ENCODE peak calls at places on chromosome 10, in eight cellular contexts. Y is activated T-cell treated with anti-CD3 and anti-CD28 coated beads for 1 hour; G is astrocyte of the spinal cord; Z is Calu3; B is brain microvascular endothelial cell; H is AG09319; N is stimulated activated CD4-positive, alpha-beta T cell treated with anti-CD3 and anti-CD28 coated beads, Interleukin-4, amount 100 ng/mL, for 1 hour; A is left ventricle myocardium superior. W is an unnamed sample.

GRCh38 chr10:92938846-92939245 is 90.5 kb downstream of the EXOC6 start:
- DNase-seq in N (no peak), B (no peak), A (no peak), Z (no peak), G (no peak), Y (no peak), H (no peak), W (no peak)

GRCh38 chr10:100510533-100511308 is 8.9 kb downstream of the SEC31B start:
- DNase-seq in N (peak; percentile 33), H (no peak), A (no peak), G (no peak), B (no peak), Y (peak; percentile 39), Z (no peak), W (no peak)

GRCh38 chr10:91313-91712 is 42.2 kb upstream of the TUBB8 start:
- DNase-seq in N (no peak), G (no peak), H (no peak), Y (no peak), A (peak; percentile 65), Z (no peak), B (no peak), W (no peak)

GRCh38 chr10:8297107-8297506 is 242.6 kb downstream of the GATA3 start:
- DNase-seq in B (no peak), Y (no peak), H (no peak), G (no peak), Z (no peak), N (no peak), A (no peak), W (no peak)

GRCh38 chr10:4242561-4243035 is 457.6 kb upstream of the KLF6 start:
- DNase-seq in G (peak; percentile 98), H (peak; percentile 49), Y (no peak), Z (no peak), N (no peak), A (peak; percentile 60), B (peak; percentile 91), W (peak; percentile 94)

GRCh38 chr10:8044908-8045727 is 9.4 kb upstream of the GATA3 start:
- DNase-seq in G (no peak), Z (no peak), B (no peak), A (no peak), N (no peak), Y (no peak), H (no peak), W (no peak)

GRCh38 chr10:60943372-60944158 is 420 bp downstream of the RHOBTB1 start:
- DNase-seq in A (peak; percentile 83), Z (peak; percentile 66), B (peak; percentile 74), N (peak; percentile 11), G (peak; percentile 75), Y (no peak), H (no peak), W (peak; percentile 60)

GRCh38 chr10:5413012-5413938 is 918 bp downstream of the NET1 start:
- DNase-seq in G (peak; percentile 52), N (no peak), B (peak; percentile 11), Z (peak; percentile 25), H (no peak), Y (no peak), A (peak; percentile 28), W (peak; percentile 61)

GRCh38 chr10:28532223-28532508 is 752 bp upstream of the WAC start:
- DNase-seq in N (no peak), G (no peak), Y (peak; percentile 48), B (no peak), A (no peak), H (peak; percentile 2), Z (no peak), W (no peak)

GRCh38 chr10:34186740-34187139 is 628.4 kb downstream of the PARD3 start:
- DNase-seq in Y (no peak), A (no peak), H (no peak), N (no peak), G (peak; percentile 12), Z (no peak), B (no peak), W (peak; percentile 47)

GRCh38 chr10:95560288-95561199 is 627 bp downstream of the SORBS1 start:
- DNase-seq in Y (peak; percentile 32), A (peak; percentile 62), G (peak; percentile 36), H (no peak), B (peak; percentile 1), Z (peak; percentile 38), N (peak; percentile 42), W (peak; percentile 55)

GRCh38 chr10:88271736-88272135 is 311.4 kb downstream of the RNLS start:
- DNase-seq in N (no peak), G (no peak), Z (no peak), A (no peak), H (no peak), Y (no peak), B (no peak), W (peak; percentile 66)

GRCh38 chr10:132455986-132456847 is 59.2 kb downstream of the PWWP2B start:
- DNase-seq in Y (no peak), H (no peak), N (no peak), A (peak; percentile 15), B (no peak), G (no peak), Z (no peak), W (no peak)

GRCh38 chr10:116845823-116846222 is 3.5 kb upstream of the ENO4 start:
- DNase-seq in Y (no peak), Z (no peak), N (no peak), G (no peak), A (no peak), B (no peak), H (no peak), W (no peak)

GRCh38 chr10:6300106-6300783 is 97.5 kb downstream of the PFKFB3 start:
- DNase-seq in N (no peak), B (no peak), Y (no peak), H (no peak), A (no peak), G (peak; percentile 73), Z (peak; percentile 37), W (peak; percentile 76)

GRCh38 chr10:34124522-34125035 is 690.5 kb downstream of the PARD3 start:
- DNase-seq in Y (no peak), N (no peak), A (no peak), H (no peak), G (peak; percentile 70), B (peak; percentile 30), Z (peak; percentile 81), W (peak; percentile 79)

GRCh38 chr10:92575961-92576360 is 2.1 kb upstream of the IDE start:
- DNase-seq in A (no peak), B (no peak), Y (no peak), Z (no peak), N (no peak), H (no peak), G (peak; percentile 37), W (peak; percentile 66)

GRCh38 chr10:116708386-116708785 is 34.0 kb downstream of the HSPA12A start:
- DNase-seq in Y (no peak), Z (no peak), B (peak; percentile 53), N (no peak), G (no peak), H (peak; percentile 23), A (no peak), W (peak; percentile 84)

GRCh38 chr10:5545011-5545410 is 20.2 kb downstream of the CALML3 start:
- DNase-seq in B (no peak), N (no peak), A (no peak), Z (no peak), Y (no peak), H (no peak), G (no peak), W (no peak)

GRCh38 chr10:2915412-2915811 is 151.9 kb upstream of the PFKP start:
- DNase-seq in A (no peak), N (no peak), Z (no peak), B (no peak), G (no peak), H (no peak), Y (no peak), W (no peak)

GRCh38 chr10:68564712-68565111 is 4.6 kb downstream of the TET1 start:
- DNase-seq in G (no peak), B (no peak), N (no peak), H (no peak), Y (no peak), A (no peak), Z (no peak), W (no peak)

GRCh38 chr10:92789826-92790225 is 58.5 kb upstream of the EXOC6 start:
- DNase-seq in G (no peak), A (no peak), B (no peak), Y (no peak), Z (no peak), H (no peak), N (no peak), W (no peak)

GRCh38 chr10:14429043-14429713 is 98.5 kb upstream of the FRMD4A start:
- DNase-seq in A (no peak), G (no peak), B (no peak), N (no peak), Y (no peak), Z (no peak), H (no peak), W (no peak)

GRCh38 chr10:118662228-118663035 is 67.0 kb upstream of the PRLHR start:
- DNase-seq in G (no peak), B (no peak), Z (no peak), H (no peak), N (no peak), Y (no peak), A (no peak), W (peak; percentile 27)

GRCh38 chr10:18140149-18140956 is at the start of gene CACNB2:
- DNase-seq in G (peak; percentile 15), A (peak; percentile 86), B (no peak), Z (no peak), N (no peak), Y (no peak), H (peak; percentile 15), W (peak; percentile 7)

GRCh38 chr10:29698766-29699490 is 64.2 kb upstream of the SVIL start:
- DNase-seq in B (no peak), Z (no peak), A (no peak), N (no peak), G (no peak), Y (no peak), H (no peak), W (no peak)

GRCh38 chr10:76429331-76429625 is 997.9 kb downstream of the LRMDA start:
- DNase-seq in G (no peak), Y (no peak), Z (no peak), H (no peak), N (no peak), A (no peak), B (no peak), W (no peak)

GRCh38 chr10:121459765-121460453 is 138.3 kb downstream of the FGFR2 start:
- DNase-seq in G (peak; percentile 71), H (no peak), Z (no peak), B (no peak), A (no peak), N (no peak), Y (no peak), W (peak; percentile 82)

GRCh38 chr10:11160982-11161554 is 143.4 kb downstream of the CELF2 start:
- DNase-seq in H (no peak), Z (no peak), N (no peak), A (peak; percentile 42), Y (no peak), B (no peak), G (no peak), W (no peak)

GRCh38 chr10:110534571-110534970 is 32.9 kb upstream of the SMC3 start:
- DNase-seq in Z (no peak), A (no peak), G (no peak), N (no peak), H (no peak), B (no peak), Y (no peak), W (no peak)

GRCh38 chr10:106435081-106435480 is 729.4 kb downstream of the SORCS1 start:
- DNase-seq in G (no peak), Y (no peak), A (no peak), Z (no peak), N (no peak), H (no peak), B (no peak), W (no peak)

GRCh38 chr10:68899186-68899745 is 1.8 kb upstream of the DDX50 start:
- DNase-seq in Y (no peak), N (no peak), A (no peak), G (no peak), H (no peak), Z (no peak), B (no peak), W (no peak)

GRCh38 chr10:20737107-20737506 is 160.0 kb downstream of the NEBL start:
- DNase-seq in B (no peak), Y (no peak), G (no peak), A (no peak), Z (no peak), H (no peak), N (no peak), W (no peak)

GRCh38 chr10:50993817-50994251 is 80.5 kb upstream of the PRKG1 start:
- DNase-seq in N (no peak), B (peak; percentile 59), Z (no peak), Y (no peak), A (no peak), H (no peak), G (no peak), W (peak; percentile 84)